ENCODE peak calls at places on chromosomes 3 and 15, in four cellular contexts. Y is ACHN, M is mucosa of gallbladder, A is AG04450. T is an unnamed sample.

GRCh38 chr3:30488070-30488756 is 118.2 kb upstream of the TGFBR2 start:
- DNase-seq in Y (no peak), A (no peak), M (no peak), T (no peak)

GRCh38 chr15:57503051-57503702 is 88.5 kb upstream of the MYZAP start:
- DNase-seq in M (no peak), Y (no peak), A (no peak), T (no peak)

GRCh38 chr15:59995568-59996349 is 8.4 kb upstream of the FOXB1 start:
- DNase-seq in M (no peak), Y (no peak), A (no peak), T (no peak)

GRCh38 chr15:90872481-90873184 is 4.2 kb downstream of the FURIN start:
- DNase-seq in M (no peak), Y (peak; percentile 32), A (peak; percentile 11), T (no peak)

GRCh38 chr3:191792580-191792979 is 331.6 kb downstream of the PYDC2 start:
- DNase-seq in M (no peak), A (no peak), Y (no peak), T (no peak)

GRCh38 chr3:159839561-159840379 is 148.9 kb upstream of the IL12A start:
- DNase-seq in A (no peak), Y (peak; percentile 67), M (no peak), T (no peak)

GRCh38 chr3:68007621-68008226 is 353.3 kb upstream of the SUCLG2 start:
- DNase-seq in Y (no peak), M (no peak), A (no peak), T (no peak)

GRCh38 chr15:42282926-42283325 is 9.7 kb upstream of the TMEM87A start:
- DNase-seq in A (no peak), Y (no peak), M (no peak), T (no peak)

GRCh38 chr15:59200560-59200959 is 6.1 kb upstream of the LDHAL6B start:
- DNase-seq in M (no peak), Y (no peak), A (no peak), T (no peak)

GRCh38 chr3:72336821-72337479 is 511.3 kb downstream of the SHQ1 start:
- DNase-seq in A (no peak), M (peak; percentile 83), Y (peak; percentile 36), T (peak; percentile 89)

GRCh38 chr3:5016218-5017161 is 37.3 kb downstream of the BHLHE40 start:
- DNase-seq in Y (peak; percentile 30), M (peak; percentile 77), A (no peak), T (peak; percentile 75)

GRCh38 chr3:59759298-59760169 is 709.7 kb upstream of the CFAP20DC start:
- DNase-seq in A (no peak), M (no peak), Y (no peak), T (no peak)

GRCh38 chr3:72274511-72275295 is 489.8 kb upstream of the PROK2 start:
- DNase-seq in Y (no peak), A (peak; percentile 51), M (peak; percentile 34), T (no peak)

GRCh38 chr3:113211370-113212154 is at the start of gene BOC:
- DNase-seq in Y (peak; percentile 17), A (no peak), M (no peak), T (no peak)

GRCh38 chr15:40511472-40512133 is 40.8 kb downstream of the CHST14 start:
- DNase-seq in M (peak; percentile 76), Y (peak; percentile 55), A (no peak), T (peak; percentile 66)

GRCh38 chr3:106119691-106120090 is 250.9 kb upstream of the CBLB start:
- DNase-seq in A (no peak), Y (no peak), M (no peak), T (no peak)

GRCh38 chr3:128875556-128876120 is 3.8 kb upstream of the ACAD9 start:
- DNase-seq in A (no peak), M (peak; percentile 28), Y (peak; percentile 22), T (peak; percentile 57)

GRCh38 chr3:142931222-142931621 is 32.3 kb downstream of the PAQR9 start:
- DNase-seq in Y (no peak), M (no peak), A (no peak), T (no peak)

GRCh38 chr15:77507911-77508310 is 87.2 kb downstream of the HMG20A start:
- DNase-seq in A (no peak), M (peak; percentile 40), Y (no peak), T (no peak)

GRCh38 chr3:39485547-39485946 is 18.1 kb downstream of the MOBP start:
- DNase-seq in Y (no peak), A (no peak), M (no peak), T (no peak)

GRCh38 chr3:148957586-148957985 is 33.8 kb upstream of the GYG1 start:
- DNase-seq in A (no peak), M (no peak), Y (peak; percentile 14), T (no peak)

GRCh38 chr15:37517106-37517505 is 416.8 kb upstream of the MEIS2 start:
- DNase-seq in A (no peak), M (no peak), Y (no peak), T (no peak)

GRCh38 chr3:10356461-10356897 is 35.6 kb upstream of the SEC13 start:
- DNase-seq in A (no peak), M (no peak), Y (no peak), T (no peak)

GRCh38 chr3:20066848-20067617 is 26.8 kb downstream of the KAT2B start:
- DNase-seq in M (no peak), A (no peak), Y (no peak), T (no peak)

GRCh38 chr3:149384911-149385321 is 7.5 kb upstream of the TM4SF1 start:
- DNase-seq in A (peak; percentile 61), Y (no peak), M (no peak), T (no peak)

GRCh38 chr15:37984368-37984767 is 49.9 kb downstream of the TMCO5A start:
- DNase-seq in A (no peak), M (no peak), Y (no peak), T (no peak)

GRCh38 chr3:46909535-46910161 is 32.1 kb downstream of the PTH1R start:
- DNase-seq in A (peak; percentile 53), Y (peak; percentile 75), M (peak; percentile 82), T (peak; percentile 88)

GRCh38 chr15:39887832-39888231 is 32.2 kb downstream of the GPR176 start:
- DNase-seq in Y (peak; percentile 45), A (no peak), M (peak; percentile 46), T (no peak)

GRCh38 chr3:51931756-51932155 is 9.9 kb downstream of the RRP9 start:
- DNase-seq in Y (no peak), A (no peak), M (no peak), T (peak; percentile 26)

GRCh38 chr15:75502360-75502759 is 50.9 kb upstream of the SIN3A start:
- DNase-seq in M (no peak), Y (no peak), A (no peak), T (no peak)

GRCh38 chr3:39178553-39178952 is 13.8 kb downstream of the XIRP1 start:
- DNase-seq in Y (no peak), A (no peak), M (no peak), T (no peak)

GRCh38 chr3:136772709-136773108 is 20.5 kb upstream of the STAG1 start:
- DNase-seq in Y (peak; percentile 17), A (no peak), M (no peak), T (no peak)

GRCh38 chr3:182979103-182979697 is 1.1 kb downstream of the DCUN1D1 start:
- DNase-seq in Y (peak; percentile 9), A (no peak), M (no peak), T (no peak)

GRCh38 chr3:37308247-37308646 is 133.9 kb upstream of the LRRFIP2 start:
- DNase-seq in M (no peak), A (no peak), Y (peak; percentile 47), T (no peak)

GRCh38 chr3:30222436-30222835 is 384.0 kb upstream of the TGFBR2 start:
- DNase-seq in Y (no peak), M (no peak), A (no peak), T (no peak)

GRCh38 chr3:39474126-39474515 is 6.6 kb downstream of the MOBP start:
- DNase-seq in M (no peak), A (no peak), Y (no peak), T (no peak)

GRCh38 chr15:79897701-79898113 is 893 bp upstream of the MTHFS start:
- DNase-seq in Y (no peak), A (no peak), M (no peak), T (no peak)

GRCh38 chr15:58520464-58520863 is 88.7 kb downstream of the LIPC start:
- DNase-seq in M (no peak), Y (no peak), A (no peak), T (no peak)

GRCh38 chr3:112519424-112520001 is 20.2 kb upstream of the BTLA start:
- DNase-seq in Y (peak; percentile 64), A (peak; percentile 50), M (peak; percentile 38), T (no peak)